ENCODE peak calls at places on chromosomes 2 and 18, in nine cellular contexts. S is GM23248; B is stimulated activated CD8-positive, alpha-beta memory T cell treated with anti-CD3 and anti-CD28 coated beads, Interleukin-15, amount 100 ng/mL, for 24 hours; Z is brain microvascular endothelial cell; J is pancreas; M is activated effector memory CD4-positive, alpha-beta T cell treated with anti-CD3 and anti-CD28 coated beads, Interleukin-2, amount 50 U/mL, for 16 hours; F is posterior cingulate gyrus; G is iPS-NIHi11; V is stimulated activated CD4-positive, alpha-beta T cell treated with anti-CD3 and anti-CD28 coated beads, Interleukin-4, amount 100 ng/mL, for 4 hours. L is an unnamed sample.
A peak's percentile ranks its signal among the peaks of the same experiment; 100 is the strongest.

GRCh38 chr2:11680901-11681721 is 11.1 kb upstream of the NTSR2 start:
- DNase-seq in G (no peak), V (no peak), S (no peak), F (no peak), Z (no peak), M (peak; percentile 8), J (no peak), B (no peak), L (no peak)

GRCh38 chr18:56199580-56200320 is 438.6 kb downstream of the TXNL1 start:
- DNase-seq in S (no peak), G (no peak), J (no peak), M (no peak), V (no peak), Z (peak; percentile 12), B (no peak), F (no peak), L (no peak)

GRCh38 chr2:96092896-96093295 is 23.5 kb downstream of the ADRA2B start:
- DNase-seq in M (peak; percentile 34), V (no peak), G (no peak), Z (no peak), J (no peak), B (no peak), S (no peak), F (no peak), L (no peak)

GRCh38 chr18:13165636-13166423 is 52.7 kb upstream of the LDLRAD4 start:
- DNase-seq in V (no peak), J (no peak), F (no peak), B (no peak), M (no peak), S (no peak), G (no peak), Z (no peak), L (no peak)

GRCh38 chr18:29849145-29849544 is 1193.4 kb downstream of the DSC3 start:
- DNase-seq in M (no peak), B (no peak), S (peak; percentile 33), Z (no peak), F (no peak), V (no peak), G (no peak), J (no peak), L (no peak)

GRCh38 chr2:234974501-234975385 is 22.9 kb downstream of the SH3BP4 start:
- DNase-seq in S (peak; percentile 91), Z (peak; percentile 79), G (peak; percentile 41), F (no peak), V (no peak), B (no peak), J (peak; percentile 86), M (no peak), L (no peak)

GRCh38 chr18:79771446-79772107 is 26.2 kb upstream of the KCNG2 start:
- DNase-seq in V (no peak), F (no peak), M (peak; percentile 55), S (no peak), J (no peak), G (no peak), B (no peak), Z (no peak), L (peak; percentile 10)

GRCh38 chr2:232477751-232478510 is 9.7 kb downstream of the ECEL1 start:
- DNase-seq in J (peak; percentile 34), G (no peak), S (no peak), Z (no peak), B (no peak), V (no peak), M (peak; percentile 56), F (no peak), L (no peak)

GRCh38 chr18:48990497-48991298 is 39.9 kb upstream of the SMAD7 start:
- DNase-seq in G (no peak), J (no peak), F (no peak), S (peak; percentile 92), M (no peak), V (no peak), Z (peak; percentile 58), B (no peak), L (no peak)

GRCh38 chr2:31810200-31810917 is 200.4 kb downstream of the MEMO1 start:
- DNase-seq in M (no peak), J (no peak), Z (no peak), F (no peak), S (no peak), B (no peak), G (no peak), V (no peak), L (no peak)

GRCh38 chr2:223797073-223797472 is 40.3 kb downstream of the AP1S3 start:
- DNase-seq in S (no peak), V (no peak), Z (peak; percentile 80), B (no peak), F (no peak), G (no peak), J (no peak), M (no peak), L (no peak)

GRCh38 chr18:57743008-57743407 is 60.1 kb downstream of the ATP8B1 start:
- DNase-seq in M (no peak), S (peak; percentile 93), B (no peak), G (no peak), Z (peak; percentile 72), V (no peak), F (no peak), J (no peak), L (no peak)

GRCh38 chr18:24544141-24544498 is 83.7 kb downstream of the HRH4 start:
- DNase-seq in S (peak; percentile 62), Z (no peak), M (no peak), V (no peak), B (no peak), J (no peak), F (no peak), G (peak; percentile 70), L (no peak)

GRCh38 chr2:79887747-79888374 is 375.0 kb downstream of the CTNNA2 start:
- DNase-seq in G (peak; percentile 37), S (peak; percentile 61), B (no peak), F (no peak), Z (peak; percentile 48), J (no peak), M (no peak), V (no peak), L (no peak)

GRCh38 chr2:164784376-164784775 is 57.2 kb downstream of the COBLL1 start:
- DNase-seq in M (no peak), Z (peak; percentile 94), V (no peak), B (no peak), G (peak; percentile 7), F (no peak), S (peak; percentile 86), J (no peak), L (no peak)

GRCh38 chr2:225025917-225026571 is 16.2 kb downstream of the DOCK10 start:
- DNase-seq in V (no peak), B (no peak), J (no peak), F (peak; percentile 13), G (no peak), S (peak; percentile 77), Z (peak; percentile 85), M (no peak), L (no peak)

GRCh38 chr18:10544093-10544748 is 18.4 kb downstream of the NAPG start:
- DNase-seq in F (no peak), M (no peak), G (peak; percentile 23), Z (no peak), B (no peak), J (no peak), V (no peak), S (no peak), L (no peak)

GRCh38 chr2:8622924-8623465 is 58.9 kb upstream of the ID2 start:
- DNase-seq in Z (no peak), M (no peak), F (no peak), B (no peak), V (no peak), J (no peak), S (no peak), G (no peak), L (no peak)

GRCh38 chr2:223950448-223951347 is 5.6 kb upstream of the WDFY1 start:
- DNase-seq in B (no peak), V (no peak), Z (no peak), G (no peak), M (no peak), S (no peak), J (no peak), F (no peak), L (no peak)

GRCh38 chr2:75064691-75065396 is 106.4 kb downstream of the POLE4 start:
- DNase-seq in S (peak; percentile 62), B (peak; percentile 15), J (peak; percentile 62), G (peak; percentile 75), F (peak; percentile 57), Z (peak; percentile 60), M (peak; percentile 81), V (peak; percentile 12), L (no peak)

GRCh38 chr2:153828335-153828734 is 43.4 kb upstream of the GALNT13 start:
- DNase-seq in S (no peak), J (no peak), M (no peak), F (no peak), V (no peak), Z (no peak), B (no peak), G (no peak), L (no peak)

GRCh38 chr2:241354668-241355658 is 1.1 kb upstream of the FARP2 start:
- DNase-seq in J (peak; percentile 99), Z (peak; percentile 65), S (peak; percentile 36), B (peak; percentile 38), M (peak; percentile 92), V (peak; percentile 70), G (peak; percentile 74), F (peak; percentile 65), L (peak; percentile 80)